ENCODE peak calls at places on chromosomes 6 and 20, in ten cellular contexts. J, W, X, S, T, P, M, B, H and Z are unnamed samples.

GRCh38 chr6:149852180-149852579 is 12.0 kb downstream of the LRP11 start:
- DNase-seq in T (peak), X (no peak), J (no peak), B (no peak), P (no peak), M (no peak), W (no peak), H (no peak), S (no peak), Z (no peak)

GRCh38 chr20:38134427-38135281 is 30.4 kb downstream of the TGM2 start:
- DNase-seq in S (no peak), T (peak), W (no peak), H (no peak), P (no peak), B (peak), X (peak), M (no peak), J (no peak), Z (no peak)

GRCh38 chr6:37705239-37706051 is 7.8 kb upstream of the MDGA1 start:
- DNase-seq in W (no peak), T (peak), X (peak), B (peak), J (peak), S (peak), M (peak), P (peak), H (peak), Z (no peak)

GRCh38 chr6:119267506-119267905 is 82.1 kb downstream of the MAN1A1 start:
- DNase-seq in X (no peak), B (no peak), W (no peak), M (no peak), T (no peak), S (no peak), P (no peak), J (no peak), H (no peak), Z (no peak)

GRCh38 chr6:166567107-166567506 is 19.4 kb downstream of the RAMACL start:
- DNase-seq in S (no peak), T (peak), X (no peak), W (no peak), B (peak), M (no peak), H (no peak), P (no peak), J (no peak), Z (no peak)

GRCh38 chr20:18585134-18585533 is 2.7 kb upstream of the DTD1 start:
- DNase-seq in W (no peak), B (no peak), P (peak), H (no peak), S (no peak), X (no peak), J (no peak), T (peak), M (no peak), Z (peak)

GRCh38 chr20:57761413-57761734 is 51.6 kb upstream of the PMEPA1 start:
- DNase-seq in S (no peak), M (no peak), W (no peak), J (no peak), T (no peak), H (no peak), X (no peak), B (no peak), P (no peak), Z (no peak)

GRCh38 chr20:33647603-33648395 is 14.3 kb upstream of the C20orf144 start:
- DNase-seq in T (no peak), P (no peak), H (no peak), B (peak), W (no peak), X (no peak), J (no peak), M (no peak), S (no peak), Z (no peak)

GRCh38 chr6:169829786-169830185 is 78.4 kb downstream of the ERMARD start:
- DNase-seq in X (no peak), S (no peak), M (no peak), J (no peak), H (no peak), T (no peak), W (no peak), P (no peak), B (no peak), Z (no peak)